ENCODE peak calls at places on chromosomes 16 and 17, in eight cellular contexts. One of them, this sample, is unnamed.

GRCh38 chr17:76670020-76670707 is 26.6 kb upstream of the ST6GALNAC1 start:
- DNase-seq in stimulated activated CD8-positive, alpha-beta memory T cell treated with anti-CD3 and anti-CD28 coated beads, Interleukin-15, amount 100 ng/mL, for 24 hours: no peak
- DNase-seq in osteocyte: no peak
- DNase-seq in ELR: no peak
- DNase-seq in smooth muscle cell of the brain vasculature: no peak
- DNase-seq in HFFc6: no peak
- DNase-seq in H9: no peak
- DNase-seq in GM19239: no peak
- DNase-seq in this sample: no peak

GRCh38 chr16:65121870-65122723 is at the start of gene CDH11:
- DNase-seq in HFFc6: peak
- DNase-seq in H9: peak
- DNase-seq in smooth muscle cell of the brain vasculature: peak
- DNase-seq in stimulated activated CD8-positive, alpha-beta memory T cell treated with anti-CD3 and anti-CD28 coated beads, Interleukin-15, amount 100 ng/mL, for 24 hours: no peak
- DNase-seq in ELR: peak
- DNase-seq in osteocyte: peak
- DNase-seq in GM19239: no peak
- DNase-seq in this sample: peak

GRCh38 chr17:39400547-39401411 is 647 bp downstream of the FBXL20 start:
- DNase-seq in smooth muscle cell of the brain vasculature: no peak
- DNase-seq in stimulated activated CD8-positive, alpha-beta memory T cell treated with anti-CD3 and anti-CD28 coated beads, Interleukin-15, amount 100 ng/mL, for 24 hours: no peak
- DNase-seq in H9: no peak
- DNase-seq in GM19239: no peak
- DNase-seq in HFFc6: no peak
- DNase-seq in ELR: peak
- DNase-seq in osteocyte: no peak
- DNase-seq in this sample: peak

GRCh38 chr17:13157656-13158055 is 139.8 kb upstream of the ELAC2 start:
- DNase-seq in GM19239: no peak
- DNase-seq in osteocyte: no peak
- DNase-seq in smooth muscle cell of the brain vasculature: no peak
- DNase-seq in H9: no peak
- DNase-seq in ELR: no peak
- DNase-seq in HFFc6: no peak
- DNase-seq in stimulated activated CD8-positive, alpha-beta memory T cell treated with anti-CD3 and anti-CD28 coated beads, Interleukin-15, amount 100 ng/mL, for 24 hours: no peak
- DNase-seq in this sample: no peak

GRCh38 chr16:89708481-89708931 is 7.0 kb upstream of the SPATA2L start:
- DNase-seq in stimulated activated CD8-positive, alpha-beta memory T cell treated with anti-CD3 and anti-CD28 coated beads, Interleukin-15, amount 100 ng/mL, for 24 hours: no peak
- DNase-seq in H9: no peak
- DNase-seq in ELR: no peak
- DNase-seq in smooth muscle cell of the brain vasculature: no peak
- DNase-seq in GM19239: no peak
- DNase-seq in osteocyte: no peak
- DNase-seq in HFFc6: no peak
- DNase-seq in this sample: peak

GRCh38 chr17:43328650-43329049 is 70.1 kb upstream of the ARL4D start:
- DNase-seq in smooth muscle cell of the brain vasculature: no peak
- DNase-seq in HFFc6: no peak
- DNase-seq in ELR: no peak
- DNase-seq in GM19239: no peak
- DNase-seq in H9: no peak
- DNase-seq in stimulated activated CD8-positive, alpha-beta memory T cell treated with anti-CD3 and anti-CD28 coated beads, Interleukin-15, amount 100 ng/mL, for 24 hours: no peak
- DNase-seq in osteocyte: no peak
- DNase-seq in this sample: no peak

GRCh38 chr17:964881-965280 is 14.7 kb downstream of the NXN start:
- DNase-seq in stimulated activated CD8-positive, alpha-beta memory T cell treated with anti-CD3 and anti-CD28 coated beads, Interleukin-15, amount 100 ng/mL, for 24 hours: no peak
- DNase-seq in HFFc6: no peak
- DNase-seq in H9: no peak
- DNase-seq in ELR: no peak
- DNase-seq in GM19239: no peak
- DNase-seq in smooth muscle cell of the brain vasculature: no peak
- DNase-seq in osteocyte: no peak
- DNase-seq in this sample: no peak

GRCh38 chr16:59192551-59193199 is 458.6 kb upstream of the GOT2 start:
- DNase-seq in smooth muscle cell of the brain vasculature: no peak
- DNase-seq in GM19239: no peak
- DNase-seq in stimulated activated CD8-positive, alpha-beta memory T cell treated with anti-CD3 and anti-CD28 coated beads, Interleukin-15, amount 100 ng/mL, for 24 hours: no peak
- DNase-seq in osteocyte: no peak
- DNase-seq in H9: peak
- DNase-seq in HFFc6: peak
- DNase-seq in ELR: peak
- DNase-seq in this sample: peak

GRCh38 chr17:44751331-44751730 is 7.5 kb upstream of the ADAM11 start:
- DNase-seq in HFFc6: no peak
- DNase-seq in ELR: no peak
- DNase-seq in osteocyte: no peak
- DNase-seq in smooth muscle cell of the brain vasculature: no peak
- DNase-seq in GM19239: no peak
- DNase-seq in stimulated activated CD8-positive, alpha-beta memory T cell treated with anti-CD3 and anti-CD28 coated beads, Interleukin-15, amount 100 ng/mL, for 24 hours: no peak
- DNase-seq in H9: no peak
- DNase-seq in this sample: no peak

This sample was measured in islet precursor cell.